ENCODE peak calls at places on chromosomes 2 and 18, in four cellular contexts. B is H1, G is IMR-90, Z is mesendoderm. X is an unnamed sample.

GRCh38 chr2:56017784-56018183 is 94.2 kb upstream of the EFEMP1 start:
- DNase-seq in G (no peak), Z (no peak), B (no peak), X (no peak)

GRCh38 chr2:11144724-11145079 is 10.6 kb upstream of the SLC66A3 start:
- DNase-seq in Z (no peak), B (no peak), G (no peak), X (no peak)

GRCh38 chr18:7684966-7685365 is 117.8 kb downstream of the PTPRM start:
- DNase-seq in Z (peak), G (no peak), B (no peak), X (no peak)

GRCh38 chr18:63438181-63438580 is 15.9 kb upstream of the VPS4B start:
- DNase-seq in G (no peak), Z (no peak), B (no peak), X (no peak)

GRCh38 chr2:49192041-49192440 is 37.7 kb upstream of the FSHR start:
- DNase-seq in B (no peak), Z (no peak), G (no peak), X (no peak)

GRCh38 chr2:54726940-54727339 is 3.5 kb downstream of the EML6 start:
- DNase-seq in G (no peak), Z (no peak), B (no peak), X (no peak)

GRCh38 chr18:32831781-32832180 is 59.0 kb upstream of the KLHL14 start:
- DNase-seq in B (no peak), G (no peak), Z (no peak), X (no peak)

GRCh38 chr2:202090530-202090929 is 17.5 kb downstream of the KIAA2012 start:
- DNase-seq in G (no peak), Z (no peak), B (no peak), X (no peak)

GRCh38 chr2:11867926-11868325 is 121.5 kb downstream of the LPIN1 start:
- DNase-seq in G (no peak), Z (no peak), B (peak), X (no peak)

GRCh38 chr18:26745288-26745975 is 120.1 kb downstream of the AQP4 start:
- DNase-seq in B (no peak), Z (peak), G (no peak), X (no peak)

GRCh38 chr2:190344275-190344827 is 962 bp downstream of the INPP1 start:
- DNase-seq in G (no peak), B (no peak), Z (peak), X (no peak)

GRCh38 chr2:67384115-67384823 is 12.9 kb upstream of the ETAA1 start:
- DNase-seq in B (no peak), G (no peak), Z (no peak), X (no peak)

GRCh38 chr2:66364495-66364992 is 70.4 kb upstream of the MEIS1 start:
- DNase-seq in G (peak), B (no peak), Z (no peak), X (no peak)

GRCh38 chr18:30855762-30856161 is 186.8 kb downstream of the DSC3 start:
- DNase-seq in G (no peak), Z (no peak), B (no peak), X (no peak)

GRCh38 chr18:11908182-11909080 is at the start of gene MPPE1:
- DNase-seq in G (peak), Z (peak), B (peak), X (peak)

GRCh38 chr2:182715121-182715895 is 749 bp upstream of the DNAJC10 start:
- DNase-seq in B (no peak), G (peak), Z (no peak), X (no peak)

GRCh38 chr2:207337234-207338219 is 171.8 kb upstream of the KLF7 start:
- DNase-seq in G (peak), B (no peak), Z (peak), X (no peak)

DNA sequence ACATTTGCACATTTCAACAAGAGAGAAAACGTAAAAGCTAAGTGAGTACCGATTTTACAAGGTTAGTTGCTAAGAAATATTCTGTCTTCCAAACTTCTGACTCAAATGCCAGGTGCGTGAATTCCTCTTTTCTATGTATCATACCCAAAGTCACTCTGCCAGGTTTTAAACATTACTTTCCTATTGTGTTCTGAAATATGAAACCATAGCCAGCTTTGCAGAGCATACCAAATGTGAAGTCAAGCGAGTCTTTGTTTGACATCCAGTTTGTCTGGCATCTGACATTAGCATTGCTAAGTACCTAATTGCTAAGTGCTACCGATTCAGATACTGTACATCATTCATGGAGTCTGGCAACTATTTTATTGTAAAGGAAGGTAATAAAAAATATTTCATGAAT is 321.9 kb upstream of the GALNT5 start:
- DNase-seq in G (no peak), Z (no peak), B (no peak), X (no peak)
- H4K5ac ChIP-seq in G (no peak), Z (no peak), B (no peak), X (no peak)

GRCh38 chr2:9335322-9335754 is 88.0 kb downstream of the ITGB1BP1 start:
- DNase-seq in G (no peak), Z (no peak), B (no peak), X (no peak)

GRCh38 chr2:9336534-9337354 is 86.6 kb downstream of the ITGB1BP1 start:
- DNase-seq in B (no peak), G (peak), Z (no peak), X (no peak)

GRCh38 chr2:9334722-9335121 is 88.6 kb downstream of the ITGB1BP1 start:
- DNase-seq in Z (no peak), B (no peak), G (no peak), X (no peak)

GRCh38 chr2:9337901-9338300 is 85.4 kb downstream of the ITGB1BP1 start:
- DNase-seq in G (no peak), B (no peak), Z (no peak), X (no peak)

DNA sequence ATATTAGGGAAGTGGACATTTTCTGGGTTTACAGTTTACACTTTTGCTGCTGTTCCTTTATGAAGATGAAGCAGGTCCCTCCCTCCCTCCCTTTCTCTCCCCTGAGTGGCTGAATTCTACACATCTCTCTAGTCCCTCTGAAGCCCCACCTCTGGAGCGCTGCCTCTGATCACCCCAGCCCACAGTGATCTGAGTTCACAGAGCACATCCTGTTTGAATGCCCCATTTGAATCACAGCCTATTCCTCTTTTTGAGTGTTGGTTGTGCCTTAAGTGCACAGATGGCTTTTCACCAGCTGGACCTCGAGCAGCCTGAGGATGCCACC is 87.2 kb downstream of the ITGB1BP1 start:
- DNase-seq in G (peak), Z (no peak), B (no peak), X (no peak)
- H4K5ac ChIP-seq in G (peak), Z (no peak), B (no peak), X (no peak)

GRCh38 chr2:150542172-150542571 is 54.7 kb upstream of the RND3 start:
- DNase-seq in B (no peak), G (no peak), Z (no peak), X (no peak)
- H4K5ac ChIP-seq in B (no peak), G (no peak), Z (no peak), X (no peak)

GRCh38 chr2:132901661-132902060 is 231.7 kb upstream of the LYPD1 start:
- DNase-seq in Z (no peak), G (peak), B (no peak), X (no peak)
- H4K5ac ChIP-seq in Z (no peak), G (no peak), B (no peak), X (no peak)

GRCh38 chr2:42486145-42486906 is 7.5 kb downstream of the KCNG3 start:
- DNase-seq in G (no peak), B (no peak), Z (no peak), X (no peak)

GRCh38 chr2:42474765-42475454 is 18.9 kb downstream of the KCNG3 start:
- DNase-seq in Z (no peak), G (no peak), B (peak), X (no peak)

GRCh38 chr2:42480402-42480801 is 13.4 kb downstream of the KCNG3 start:
- DNase-seq in Z (no peak), G (no peak), B (no peak), X (no peak)
- H4K5ac ChIP-seq in Z (no peak), G (no peak), B (no peak), X (no peak)

DNA sequence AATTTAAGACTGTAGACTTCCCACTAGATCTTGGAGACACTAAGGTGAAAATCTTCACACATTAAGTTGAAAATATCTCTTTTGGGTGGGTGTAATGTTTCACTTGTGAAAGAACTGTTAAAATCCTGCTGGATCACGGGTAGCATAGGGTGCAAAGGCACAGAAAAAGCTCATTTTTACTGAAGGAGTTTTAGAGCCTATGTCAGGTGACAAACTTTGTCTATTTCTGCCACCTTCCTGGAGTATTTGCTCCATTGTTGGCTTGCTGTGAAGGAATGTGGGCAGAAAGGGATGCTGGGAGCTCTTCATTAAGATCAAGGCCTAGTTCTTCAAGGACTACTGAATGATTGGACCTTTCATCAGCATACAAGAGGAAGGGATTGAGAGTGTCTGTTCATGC is 119.4 kb downstream of the FMNL2 start:
- DNase-seq in Z (peak), B (no peak), G (no peak), X (no peak)
- H4K5ac ChIP-seq in Z (no peak), B (no peak), G (no peak), X (no peak)

DNA sequence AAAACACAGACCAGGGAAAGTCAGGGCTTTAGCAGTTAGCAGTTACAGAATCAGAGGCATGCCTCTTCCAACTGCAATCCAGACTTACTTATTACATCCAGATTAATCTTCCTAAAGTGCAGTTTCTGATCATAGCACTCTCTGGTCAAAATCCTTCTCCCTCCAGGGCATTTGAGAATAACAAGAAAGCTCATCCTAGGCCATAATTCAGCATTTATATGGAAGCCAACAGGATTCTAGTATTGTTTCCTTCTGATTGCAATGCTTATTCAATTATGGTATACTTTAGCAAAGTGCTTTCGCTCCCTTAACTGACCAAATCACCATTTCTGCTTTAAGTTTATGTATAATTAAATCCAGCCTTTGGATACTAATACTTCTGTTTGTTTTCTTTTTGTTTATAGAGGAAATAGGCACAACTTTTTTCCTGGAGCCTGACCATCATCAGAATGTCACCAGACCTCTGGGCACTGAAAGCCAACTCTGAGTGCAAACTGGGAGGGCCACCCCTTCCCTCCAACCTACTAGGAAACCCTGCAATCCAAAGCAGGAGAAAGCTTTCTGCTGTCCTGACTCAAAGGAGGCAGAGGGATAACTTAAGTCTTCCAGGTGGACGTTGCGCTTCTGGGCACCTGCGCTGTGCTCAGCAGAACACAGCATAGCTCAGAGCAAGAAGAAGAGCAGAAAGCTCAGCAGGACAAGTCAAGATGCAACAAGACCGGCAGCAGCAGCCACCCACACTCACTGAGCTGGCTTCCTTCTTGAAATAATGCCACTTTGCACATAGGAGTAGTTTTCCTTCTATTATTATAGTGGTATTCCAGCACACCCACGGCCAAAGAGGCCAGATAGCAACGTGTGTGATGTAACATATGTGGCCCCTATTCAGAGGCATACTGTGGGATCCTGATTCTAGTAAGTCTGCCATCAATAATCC is 99.3 kb downstream of the STK39 start:
- DNase-seq in Z (no peak), G (peak), B (no peak), X (no peak)
- H4K5ac ChIP-seq in Z (no peak), G (no peak), B (no peak), X (no peak)

GRCh38 chr18:51666717-51667320 is 469.3 kb upstream of the MEX3C start:
- DNase-seq in B (no peak), Z (no peak), G (no peak), X (no peak)

GRCh38 chr18:51668101-51668500 is 470.6 kb upstream of the MEX3C start:
- DNase-seq in B (peak), Z (peak), G (peak), X (peak)

GRCh38 chr18:51660316-51660715 is 462.8 kb upstream of the MEX3C start:
- DNase-seq in B (no peak), G (no peak), Z (no peak), X (no peak)

GRCh38 chr18:51668632-51669031 is 471.2 kb upstream of the MEX3C start:
- DNase-seq in G (no peak), B (no peak), Z (no peak), X (no peak)

DNA sequence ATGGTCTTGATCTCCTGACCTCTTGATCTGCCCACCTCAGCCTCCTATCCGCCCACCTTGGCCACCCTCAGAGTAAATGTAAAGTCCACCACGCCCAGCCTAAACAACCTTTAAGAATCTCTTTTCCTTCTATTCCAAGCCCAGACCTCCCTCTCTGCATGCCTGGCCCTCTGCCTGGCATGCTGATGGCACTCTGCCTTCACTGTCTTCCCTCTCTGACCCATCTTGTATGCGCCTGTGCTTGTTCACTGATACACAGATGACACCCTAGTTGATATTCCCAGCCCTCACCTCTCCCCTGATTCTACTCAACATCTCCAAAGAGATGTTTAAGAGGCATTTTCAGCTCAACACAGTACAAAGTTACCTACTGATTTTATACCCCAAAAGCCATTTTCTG is 466.8 kb upstream of the MEX3C start:
- DNase-seq in Z (no peak), G (no peak), B (no peak), X (no peak)
- H4K5ac ChIP-seq in Z (no peak), G (no peak), B (no peak), X (no peak)